ENCODE peak calls at places on chromosomes 4 and X, in seven cellular contexts. R is iris pigment epithelial cell; C is Right ventricle myocardium superior; H is left ventricle myocardium superior; G is heart left ventricle; P is stimulated activated CD8-positive, alpha-beta memory T cell treated with anti-CD3 and anti-CD28 coated beads, Interleukin-2, amount 100 ng/mL, for 48 hours; S is COR-L47. J is an unnamed sample.
A peak's percentile ranks its signal among the peaks of the same experiment; 100 is the strongest.

GRCh38 chrX:21940356-21940829 is at the start of gene SMS:
- DNase-seq in R (peak; percentile 75), C (peak; percentile 86), H (peak; percentile 88), G (peak; percentile 85), P (peak; percentile 48), S (peak; percentile 52), J (peak; percentile 58)

GRCh38 chr4:14092741-14093140 is 465.2 kb upstream of the BOD1L1 start:
- DNase-seq in R (no peak), C (no peak), H (no peak), G (no peak), P (no peak), S (no peak), J (no peak)

GRCh38 chrX:19649227-19650009 is 134.1 kb upstream of the MAP3K15 start:
- DNase-seq in R (no peak), C (no peak), H (no peak), G (no peak), P (no peak), S (no peak), J (no peak)

GRCh38 chr4:3666263-3666662 is 99.9 kb upstream of the ADRA2C start:
- DNase-seq in R (no peak), C (no peak), H (no peak), G (no peak), P (no peak), S (no peak), J (no peak)

GRCh38 chr4:173506780-173507211 is 23.2 kb downstream of the HAND2 start:
- DNase-seq in R (no peak), C (no peak), H (peak; percentile 65), G (peak; percentile 78), P (no peak), S (no peak), J (no peak)

GRCh38 chr4:182493377-182493776 is 250.2 kb downstream of the TENM3 start:
- DNase-seq in R (no peak), C (no peak), H (no peak), G (no peak), P (no peak), S (no peak), J (no peak)

GRCh38 chr4:100306018-100306417 is 115.8 kb upstream of the DDIT4L start:
- DNase-seq in R (peak; percentile 76), C (no peak), H (no peak), G (no peak), P (no peak), S (no peak), J (peak; percentile 53)

GRCh38 chrX:15522464-15522863 is 21.9 kb downstream of the BMX start:
- DNase-seq in R (no peak), C (no peak), H (no peak), G (no peak), P (no peak), S (no peak), J (no peak)

GRCh38 chr4:36056128-36056527 is 188.2 kb downstream of the ARAP2 start:
- DNase-seq in R (no peak), C (no peak), H (no peak), G (no peak), P (no peak), S (no peak), J (no peak)

GRCh38 chrX:129634541-129634940 is 20.2 kb downstream of the APLN start:
- DNase-seq in R (no peak), C (no peak), H (no peak), G (no peak), P (no peak), S (peak; percentile 15), J (no peak)

GRCh38 chr4:15336410-15337184 is 91.2 kb upstream of the C1QTNF7 start:
- DNase-seq in R (peak; percentile 88), C (no peak), H (no peak), G (no peak), P (no peak), S (no peak), J (peak; percentile 82)

GRCh38 chrX:69097451-69098236 is 67.6 kb downstream of the PJA1 start:
- DNase-seq in R (no peak), C (no peak), H (no peak), G (no peak), P (no peak), S (no peak), J (no peak)

GRCh38 chr4:41360214-41360910 is 103.6 kb downstream of the UCHL1 start:
- DNase-seq in R (peak; percentile 63), C (peak; percentile 88), H (peak; percentile 92), G (peak; percentile 89), P (no peak), S (peak; percentile 86), J (peak; percentile 31)

GRCh38 chrX:29172880-29173279 is 585.6 kb downstream of the IL1RAPL1 start:
- DNase-seq in R (peak; percentile 67), C (no peak), H (no peak), G (no peak), P (no peak), S (no peak), J (peak; percentile 75)

GRCh38 chr4:66034671-66035070 is 364.4 kb upstream of the EPHA5 start:
- DNase-seq in R (no peak), C (no peak), H (no peak), G (no peak), P (no peak), S (peak; percentile 25), J (no peak)

GRCh38 chr4:8117278-8117682 is 41.3 kb downstream of the ABLIM2 start:
- DNase-seq in R (peak; percentile 60), C (peak; percentile 57), H (peak; percentile 58), G (peak; percentile 65), P (peak; percentile 49), S (no peak), J (no peak)

GRCh38 chr4:181418491-181418890 is 824.7 kb upstream of the TENM3 start:
- DNase-seq in R (no peak), C (no peak), H (no peak), G (no peak), P (no peak), S (no peak), J (no peak)

GRCh38 chr4:108560624-108561023 is 59.8 kb upstream of the RPL34 start:
- DNase-seq in R (no peak), C (no peak), H (no peak), G (peak; percentile 44), P (no peak), S (no peak), J (no peak)

GRCh38 chrX:10529344-10529743 is 91.0 kb downstream of the MID1 start:
- DNase-seq in R (peak; percentile 62), C (no peak), H (no peak), G (no peak), P (no peak), S (no peak), J (peak; percentile 22)

GRCh38 chr4:124018383-124019317 is 622.1 kb downstream of the SPRY1 start:
- DNase-seq in R (peak; percentile 76), C (peak; percentile 73), H (peak; percentile 50), G (peak; percentile 55), P (no peak), S (no peak), J (peak; percentile 59)

GRCh38 chr4:88458091-88458740 is 1.3 kb downstream of the HERC5 start:
- DNase-seq in R (no peak), C (no peak), H (no peak), G (no peak), P (no peak), S (no peak), J (no peak)

GRCh38 chr4:102799816-102800215 is 27.5 kb downstream of the UBE2D3 start:
- DNase-seq in R (no peak), C (no peak), H (no peak), G (no peak), P (no peak), S (no peak), J (no peak)

GRCh38 chrX:12372111-12372510 is 233.8 kb downstream of the FRMPD4 start:
- DNase-seq in R (peak; percentile 2), C (no peak), H (no peak), G (no peak), P (no peak), S (no peak), J (peak; percentile 39)

GRCh38 chr4:6391852-6392188 is 80.6 kb downstream of the PPP2R2C start:
- DNase-seq in R (no peak), C (no peak), H (no peak), G (no peak), P (no peak), S (no peak), J (no peak)

GRCh38 chr4:84479663-84480062 is 19.4 kb downstream of the NKX6-1 start:
- DNase-seq in R (no peak), C (no peak), H (no peak), G (no peak), P (no peak), S (no peak), J (no peak)

GRCh38 chr4:145679520-145679919 is 426 bp upstream of the C4orf51 start:
- DNase-seq in R (peak; percentile 94), C (peak; percentile 46), H (peak; percentile 33), G (peak; percentile 68), P (no peak), S (peak; percentile 82), J (peak; percentile 94)

GRCh38 chr4:187128971-187129370 is 405.3 kb upstream of the FAT1 start:
- DNase-seq in R (peak; percentile 4), C (no peak), H (no peak), G (no peak), P (no peak), S (no peak), J (peak; percentile 80)

GRCh38 chr4:845233-845835 is 19.4 kb upstream of the CPLX1 start:
- DNase-seq in R (peak; percentile 58), C (peak; percentile 17), H (peak; percentile 16), G (no peak), P (no peak), S (no peak), J (peak; percentile 15)

GRCh38 chr4:5717449-5718158 is 6.6 kb downstream of the EVC start:
- DNase-seq in R (no peak), C (no peak), H (no peak), G (no peak), P (no peak), S (no peak), J (no peak)

GRCh38 chrX:24763989-24764388 is 70.3 kb downstream of the POLA1 start:
- DNase-seq in R (no peak), C (no peak), H (no peak), G (no peak), P (no peak), S (no peak), J (no peak)

GRCh38 chr4:185682236-185682635 is 129.8 kb downstream of the SORBS2 start:
- DNase-seq in R (peak; percentile 51), C (no peak), H (no peak), G (no peak), P (no peak), S (no peak), J (peak; percentile 83)

GRCh38 chr4:6582889-6583504 is 8.0 kb downstream of the MAN2B2 start:
- DNase-seq in R (peak; percentile 74), C (no peak), H (no peak), G (no peak), P (no peak), S (peak; percentile 9), J (peak; percentile 34)

GRCh38 chr4:167424338-167425256 is 190.3 kb upstream of the SPOCK3 start:
- DNase-seq in R (no peak), C (no peak), H (no peak), G (no peak), P (no peak), S (no peak), J (no peak)

GRCh38 chr4:183607894-183608293 is 51.1 kb downstream of the RWDD4 start:
- DNase-seq in R (no peak), C (no peak), H (no peak), G (no peak), P (no peak), S (no peak), J (no peak)

GRCh38 chr4:151169900-151170299 is 70.5 kb downstream of the RPS3A start:
- DNase-seq in R (peak; percentile 49), C (no peak), H (no peak), G (no peak), P (no peak), S (no peak), J (peak; percentile 61)

GRCh38 chr4:168710353-168710946 is 213.6 kb downstream of the PALLD start:
- DNase-seq in R (peak; percentile 85), C (no peak), H (no peak), G (peak; percentile 39), P (no peak), S (peak; percentile 9), J (peak; percentile 64)